ENCODE peak calls at places on chromosome 21, in five cellular contexts. W is spleen, Q is sigmoid colon, N is HepG2, C is prostate gland. Z is an unnamed sample.

GRCh38 chr21:31927872-31928476 is 55.2 kb downstream of the HUNK start:
- DNase-seq in W (no peak), Q (no peak), N (no peak), C (no peak), Z (no peak)

GRCh38 chr21:31117046-31117916 is 79.0 kb upstream of the KRTAP19-8 start:
- DNase-seq in W (no peak), Q (no peak), N (no peak), C (no peak), Z (peak)

GRCh38 chr21:31908106-31909031 is 35.5 kb downstream of the HUNK start:
- DNase-seq in W (no peak), Q (no peak), N (peak), C (peak), Z (no peak)

GRCh38 chr21:15978158-15978805 is 248.5 kb downstream of the USP25 start:
- DNase-seq in W (no peak), Q (no peak), N (no peak), C (peak), Z (no peak)

GRCh38 chr21:23740463-23740862 is 1866.8 kb downstream of the MRPL39 start:
- DNase-seq in W (no peak), Q (no peak), N (no peak), C (no peak), Z (no peak)

GRCh38 chr21:34693192-34693810 is 24.5 kb downstream of the CLIC6 start:
- DNase-seq in W (no peak), Q (no peak), N (peak), C (peak), Z (no peak)

GRCh38 chr21:19120591-19120990 is 717.0 kb upstream of the TMPRSS15 start:
- DNase-seq in W (no peak), Q (no peak), N (no peak), C (no peak), Z (no peak)

GRCh38 chr21:14523234-14523633 is 22.9 kb downstream of the SAMSN1 start:
- DNase-seq in W (peak), Q (no peak), N (no peak), C (no peak), Z (no peak)

GRCh38 chr21:35578831-35579470 is 481.4 kb downstream of the SETD4 start:
- DNase-seq in W (no peak), Q (no peak), N (peak), C (no peak), Z (no peak)

GRCh38 chr21:33115586-33116541 is 45.9 kb downstream of the OLIG1 start:
- DNase-seq in W (no peak), Q (peak), N (no peak), C (no peak), Z (no peak)

GRCh38 chr21:34844033-34844923 is 175.5 kb downstream of the CLIC6 start:
- DNase-seq in W (no peak), Q (peak), N (no peak), C (no peak), Z (no peak)

GRCh38 chr21:33406493-33406892 is 3.3 kb downstream of the IFNGR2 start:
- DNase-seq in W (no peak), Q (no peak), N (no peak), C (no peak), Z (no peak)

GRCh38 chr21:32921632-32922230 is 104.0 kb upstream of the OLIG2 start:
- DNase-seq in W (peak), Q (no peak), N (no peak), C (no peak), Z (no peak)

GRCh38 chr21:40563845-40564717 is 282.9 kb downstream of the DSCAM start:
- DNase-seq in W (no peak), Q (no peak), N (no peak), C (no peak), Z (peak)

GRCh38 chr21:17334478-17334877 is 178.4 kb upstream of the CXADR start:
- DNase-seq in W (no peak), Q (no peak), N (no peak), C (no peak), Z (no peak)

GRCh38 chr21:23968722-23969647 is 1638.3 kb downstream of the MRPL39 start:
- DNase-seq in W (peak), Q (no peak), N (no peak), C (no peak), Z (no peak)

GRCh38 chr21:18499761-18500376 is 96.3 kb upstream of the TMPRSS15 start:
- DNase-seq in W (no peak), Q (no peak), N (peak), C (no peak), Z (no peak)

GRCh38 chr21:17726047-17726446 is 93.1 kb downstream of the C21orf91 start:
- DNase-seq in W (no peak), Q (no peak), N (peak), C (no peak), Z (no peak)

GRCh38 chr21:16837319-16837718 is 675.5 kb upstream of the CXADR start:
- DNase-seq in W (no peak), Q (no peak), N (no peak), C (no peak), Z (no peak)

GRCh38 chr21:28253971-28254370 is 738.7 kb downstream of the LTN1 start:
- DNase-seq in W (no peak), Q (no peak), N (no peak), C (no peak), Z (no peak)

GRCh38 chr21:34996304-34997081 is 52.6 kb downstream of the RUNX1 start:
- DNase-seq in W (no peak), Q (peak), N (no peak), C (no peak), Z (no peak)

GRCh38 chr21:43299441-43300277 is 127.3 kb downstream of the SIK1 start:
- DNase-seq in W (peak), Q (no peak), N (peak), C (no peak), Z (no peak)

GRCh38 chr21:31634993-31635392 is 24.5 kb upstream of the SOD1 start:
- DNase-seq in W (no peak), Q (no peak), N (no peak), C (no peak), Z (no peak)

GRCh38 chr21:31218830-31219608 is 125.0 kb downstream of the TIAM1 start:
- DNase-seq in W (no peak), Q (no peak), N (no peak), C (peak), Z (peak)

GRCh38 chr21:34701726-34702125 is 32.9 kb downstream of the CLIC6 start:
- DNase-seq in W (no peak), Q (no peak), N (no peak), C (no peak), Z (no peak)

GRCh38 chr21:34790834-34791233 is 122.0 kb downstream of the CLIC6 start:
- DNase-seq in W (no peak), Q (no peak), N (no peak), C (no peak), Z (peak)

GRCh38 chr21:31714741-31715365 is 17.1 kb downstream of the SCAF4 start:
- DNase-seq in W (no peak), Q (no peak), N (no peak), C (no peak), Z (no peak)

GRCh38 chr21:43603641-43604504 is 55.4 kb downstream of the HSF2BP start:
- DNase-seq in W (no peak), Q (no peak), N (peak), C (no peak), Z (no peak)

GRCh38 chr21:28884481-28884880 is 108.2 kb downstream of the LTN1 start:
- DNase-seq in W (no peak), Q (no peak), N (no peak), C (no peak), Z (no peak)

GRCh38 chr21:16522512-16522911 is 792.7 kb downstream of the USP25 start:
- DNase-seq in W (no peak), Q (no peak), N (no peak), C (no peak), Z (no peak)

GRCh38 chr21:28283652-28284490 is 708.8 kb downstream of the LTN1 start:
- DNase-seq in W (no peak), Q (no peak), N (peak), C (no peak), Z (no peak)

DNA sequence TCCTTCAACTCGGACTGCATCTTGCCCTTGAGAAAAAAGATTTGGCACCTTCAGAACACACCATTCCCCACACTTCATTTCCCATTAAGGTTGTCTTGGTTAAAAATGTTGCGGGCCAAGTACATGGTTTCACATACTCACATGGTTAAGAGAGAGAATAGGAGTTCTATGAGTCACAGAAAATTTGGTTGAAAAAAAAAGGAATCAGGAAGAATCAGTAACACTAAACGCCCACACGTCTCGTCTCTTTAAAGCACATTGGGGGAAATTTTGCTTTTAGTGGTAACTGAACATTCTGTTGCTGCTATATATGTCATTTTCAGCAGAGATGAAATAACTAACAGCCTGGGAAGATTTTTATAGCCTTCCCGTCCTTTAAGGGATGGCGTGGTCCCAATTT is 132.9 kb upstream of the ERG start:
- DNase-seq in W (no peak), Q (no peak), N (no peak), C (no peak), Z (no peak)
- TF ChIP-seq POLR2A in W (no peak), Q (no peak), N (no peak), C (no peak), Z (no peak)

GRCh38 chr21:25565272-25566199 is 41.7 kb downstream of the MRPL39 start:
- DNase-seq in W (no peak), Q (no peak), N (no peak), C (no peak), Z (no peak)

GRCh38 chr21:25568230-25568629 is 39.1 kb downstream of the MRPL39 start:
- DNase-seq in W (peak), Q (peak), N (no peak), C (no peak), Z (no peak)

GRCh38 chr21:25566645-25567044 is 40.6 kb downstream of the MRPL39 start:
- DNase-seq in W (no peak), Q (no peak), N (no peak), C (no peak), Z (no peak)

GRCh38 chr21:25569084-25569483 is 38.2 kb downstream of the MRPL39 start:
- DNase-seq in W (no peak), Q (no peak), N (no peak), C (no peak), Z (no peak)

GRCh38 chr21:25567472-25567871 is 39.8 kb downstream of the MRPL39 start:
- DNase-seq in W (no peak), Q (no peak), N (no peak), C (no peak), Z (no peak)
- H3K4me3 ChIP-seq in W (no peak), Q (no peak), N (no peak), C (no peak), Z (no peak)

DNA sequence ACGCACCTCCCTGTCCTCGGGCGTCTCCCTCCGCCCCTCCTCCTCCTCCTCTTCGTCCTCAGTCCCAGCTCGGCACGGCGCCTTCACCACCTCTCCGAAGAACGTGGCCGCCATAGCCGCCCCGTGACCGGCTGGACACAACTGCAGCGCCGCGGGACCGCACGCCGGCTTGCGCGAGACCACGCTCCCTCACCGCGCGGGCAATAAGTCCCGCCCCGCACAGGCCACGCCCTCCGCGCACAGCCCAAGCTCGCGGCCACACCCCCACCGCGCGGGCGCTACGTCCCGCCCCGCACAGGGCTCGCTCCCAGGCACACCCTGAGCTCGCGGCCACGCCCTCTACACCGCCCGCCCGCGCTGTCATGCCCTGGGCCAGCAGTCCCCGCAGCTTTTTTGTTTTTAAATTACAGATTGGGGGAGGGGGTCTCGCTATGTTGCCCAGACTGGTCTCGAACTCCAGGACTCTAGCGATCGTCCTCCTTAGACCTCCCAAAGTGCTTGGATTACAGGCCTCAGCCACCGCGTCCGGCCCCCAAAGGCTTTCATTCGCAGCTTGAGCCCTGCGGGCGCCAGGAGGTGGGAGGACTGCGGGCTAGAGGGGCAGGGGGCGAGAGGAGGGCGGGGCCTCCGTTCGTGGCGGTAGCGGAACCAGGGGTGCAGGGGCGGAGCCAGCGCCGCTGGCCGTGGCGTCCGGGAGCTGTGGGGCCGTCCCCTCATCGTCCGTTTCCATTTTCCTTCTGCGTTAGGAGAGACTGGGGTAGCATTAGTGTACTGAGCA is at the start of gene PSMG1:
- DNase-seq in W (peak), Q (peak), N (peak), C (peak), Z (peak)
- TF ChIP-seq POLR2AphosphoS5 in W (peak), Q (peak), N (peak), C (peak), Z (peak)

GRCh38 chr21:44813149-44813548 is 4.7 kb downstream of the SUMO3 start:
- DNase-seq in W (no peak), Q (no peak), N (no peak), C (no peak), Z (no peak)

GRCh38 chr21:44812640-44813039 is 5.2 kb downstream of the SUMO3 start:
- DNase-seq in W (no peak), Q (no peak), N (no peak), C (no peak), Z (no peak)

GRCh38 chr21:44813727-44814126 is 4.1 kb downstream of the SUMO3 start:
- DNase-seq in W (no peak), Q (peak), N (no peak), C (no peak), Z (no peak)

GRCh38 chr21:44814498-44815023 is 3.3 kb downstream of the SUMO3 start:
- DNase-seq in W (no peak), Q (peak), N (no peak), C (no peak), Z (no peak)

DNA sequence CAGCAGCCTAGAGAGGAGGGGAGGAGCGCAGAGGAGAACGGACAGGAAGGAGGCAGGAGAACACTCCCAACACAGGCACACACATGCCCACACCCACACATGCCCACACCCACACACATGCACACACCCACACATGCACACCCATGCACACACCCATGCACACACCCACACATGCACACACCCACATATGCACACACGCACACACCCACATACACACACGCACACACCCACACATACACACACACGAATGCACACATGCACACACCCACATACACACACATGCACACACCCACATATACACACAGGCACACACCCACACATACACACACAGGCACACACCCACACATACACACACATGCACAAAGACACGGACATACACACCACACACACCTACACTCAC is 7.0 kb downstream of the SUMO3 start:
- DNase-seq in W (no peak), Q (no peak), N (no peak), C (no peak), Z (no peak)
- TF ChIP-seq POLR2A in W (no peak), Q (no peak), N (no peak), C (no peak), Z (no peak)

GRCh38 chr21:36676039-36676950 is 22.6 kb upstream of the SIM2 start:
- DNase-seq in W (no peak), Q (no peak), N (no peak), C (no peak), Z (no peak)

GRCh38 chr21:36672737-36673136 is 26.2 kb upstream of the SIM2 start:
- DNase-seq in W (no peak), Q (no peak), N (no peak), C (no peak), Z (no peak)

GRCh38 chr21:36681117-36681631 is 17.7 kb upstream of the SIM2 start:
- DNase-seq in W (no peak), Q (no peak), N (no peak), C (no peak), Z (no peak)

DNA sequence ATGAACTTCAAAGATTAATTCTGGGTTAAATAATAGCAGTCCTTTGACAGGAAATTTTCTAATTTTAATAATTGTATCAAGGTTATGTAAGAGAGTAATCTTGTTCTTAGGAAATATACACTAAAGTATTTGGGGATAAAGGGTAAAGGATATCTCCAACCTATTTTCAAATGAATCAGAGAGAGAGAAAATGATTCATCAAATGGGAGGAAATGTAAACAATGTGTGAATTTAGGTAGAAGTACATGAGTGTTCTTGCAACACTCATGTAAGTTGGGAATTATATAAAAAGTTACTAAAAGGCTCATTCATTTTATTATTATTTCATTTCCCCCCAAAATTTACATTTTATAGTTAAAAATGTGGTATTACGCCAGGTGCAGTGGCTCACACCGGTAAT is 20.4 kb upstream of the SIM2 start:
- DNase-seq in W (no peak), Q (no peak), N (no peak), C (no peak), Z (no peak)
- H3K4me3 ChIP-seq in W (no peak), Q (no peak), N (no peak), C (no peak), Z (no peak)

DNA sequence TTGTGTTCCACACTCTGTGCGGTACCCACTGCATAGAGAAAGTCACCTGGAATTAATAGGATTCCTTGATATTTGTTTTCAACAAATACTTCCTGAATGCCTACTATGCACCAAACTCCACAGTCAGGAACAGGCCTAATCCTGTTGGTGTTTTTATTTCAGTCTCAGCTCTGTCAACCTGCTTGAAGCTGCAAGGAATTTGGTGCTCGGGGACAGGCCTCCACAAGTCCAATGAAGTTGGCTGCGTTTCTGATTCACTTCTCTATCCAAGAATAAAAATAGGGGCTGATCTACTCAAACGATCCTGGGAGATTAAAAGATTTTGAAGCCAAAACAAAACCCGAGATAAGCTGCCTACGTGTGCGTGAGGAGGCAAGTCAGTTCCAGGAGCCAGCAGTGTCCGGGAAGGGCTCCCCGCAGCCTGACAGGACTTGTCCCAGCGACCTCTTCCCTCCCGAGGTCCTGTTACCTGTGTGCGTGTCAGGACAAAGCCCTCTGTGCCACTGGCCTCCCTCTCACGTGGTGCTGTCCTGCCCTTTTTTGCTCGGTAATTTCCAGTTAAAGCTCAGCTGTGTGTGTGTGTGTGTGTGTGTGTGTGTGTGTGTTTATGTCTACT is 98.0 kb downstream of the ETS2 start:
- DNase-seq in W (no peak), Q (no peak), N (no peak), C (peak), Z (no peak)
- TF ChIP-seq POLR2AphosphoS5 in W (no peak), Q (no peak), N (no peak), C (peak), Z (peak)

GRCh38 chr21:26966978-26967913 is at the start of gene ADAMTS5:
- DNase-seq in W (peak), Q (peak), N (no peak), C (peak), Z (no peak)
- TF ChIP-seq POLR2A in W (peak), Q (no peak), N (no peak), C (no peak), Z (peak)

GRCh38 chr21:45427331-45428271 is 22.6 kb downstream of the COL18A1 start:
- DNase-seq in W (no peak), Q (peak), N (peak), C (no peak), Z (no peak)
- H3K4me3 ChIP-seq in W (no peak), Q (no peak), N (peak), C (no peak), Z (no peak)

GRCh38 chr21:46619846-46620245 is 15.0 kb upstream of the S100B start:
- DNase-seq in W (no peak), Q (no peak), N (no peak), C (no peak), Z (no peak)
- TF ChIP-seq POLR2AphosphoS5 in W (no peak), Q (no peak), N (no peak), C (no peak), Z (no peak)

DNA sequence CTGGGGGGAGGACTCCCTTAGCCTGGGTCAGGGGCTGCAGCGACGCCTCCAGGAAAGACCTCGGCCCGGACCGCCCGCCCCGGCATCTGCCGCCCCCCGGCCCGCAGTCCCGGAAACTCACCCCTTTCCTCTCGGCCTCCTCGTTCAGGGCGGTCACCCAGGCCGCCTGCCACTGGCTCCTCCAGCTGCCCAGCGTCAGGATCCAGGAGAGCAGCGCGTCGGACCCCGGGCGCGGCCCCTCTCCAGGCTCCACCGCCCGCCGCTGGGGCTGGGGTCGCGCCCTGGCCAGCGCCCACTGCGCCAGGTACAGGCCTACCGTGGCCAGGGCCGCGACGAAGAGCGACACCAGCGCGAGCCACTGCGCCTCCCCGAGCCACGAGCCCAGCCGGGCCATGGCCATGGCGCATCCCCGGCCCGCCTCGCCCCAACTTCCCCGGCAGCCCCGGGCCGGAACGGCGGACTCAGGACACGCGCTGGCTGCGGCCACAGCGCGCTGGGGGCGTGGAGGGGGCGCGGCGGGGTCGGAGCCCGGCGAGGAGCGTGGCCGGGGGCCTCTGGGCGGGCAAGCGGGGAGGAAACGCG is 478 bp downstream of the C2CD2 start:
- DNase-seq in W (peak), Q (no peak), N (no peak), C (no peak), Z (no peak)
- TF ChIP-seq POLR2A in W (no peak), Q (no peak), N (no peak), C (no peak), Z (no peak)